ENCODE peak calls at places on chromosomes 13 and 19, in seven cellular contexts. T is fibroblast of the conjunctiva, Z is aorta, M is AG08395, Y is islet precursor cell, X is M059J, Q is HFFc6. O is an unnamed sample.

GRCh38 chr13:112645327-112645914 is 44.4 kb upstream of the ATP11A start:
- DNase-seq in X (no peak), Q (no peak), T (no peak), M (no peak), Y (peak; percentile 41), Z (no peak), O (no peak)

GRCh38 chr19:16268676-16269319 is 55.8 kb upstream of the KLF2 start:
- DNase-seq in Y (no peak), M (no peak), T (no peak), Q (no peak), Z (no peak), X (no peak), O (no peak)

GRCh38 chr13:76730220-76730619 is 156.0 kb downstream of the KCTD12 start:
- DNase-seq in Y (no peak), T (no peak), Z (no peak), X (no peak), Q (no peak), M (no peak), O (no peak)

GRCh38 chr13:99165753-99166587 is 34.7 kb upstream of the UBAC2 start:
- DNase-seq in X (no peak), Q (no peak), T (no peak), Z (no peak), M (no peak), Y (no peak), O (no peak)

GRCh38 chr13:81929988-81930387 is 1589.1 kb upstream of the SPRY2 start:
- DNase-seq in Q (peak; percentile 19), M (no peak), X (peak; percentile 1), Y (no peak), T (peak; percentile 24), Z (no peak), O (peak; percentile 62)

GRCh38 chr19:10271543-10272086 is 695 bp downstream of the ICAM1 start:
- DNase-seq in Z (no peak), Y (no peak), M (no peak), Q (no peak), X (peak; percentile 47), T (no peak), O (peak; percentile 38)

GRCh38 chr19:17429661-17430101 is 9.8 kb downstream of the MVB12A start:
- DNase-seq in Z (no peak), Q (no peak), X (no peak), Y (no peak), M (no peak), T (no peak), O (no peak)

GRCh38 chr13:110957181-110957884 is 42.5 kb upstream of the ANKRD10 start:
- DNase-seq in M (no peak), Z (no peak), X (peak; percentile 15), T (no peak), Y (peak; percentile 70), Q (peak; percentile 29), O (no peak)

GRCh38 chr13:79398915-79399314 is 7.1 kb downstream of the RBM26 start:
- DNase-seq in T (no peak), Q (peak; percentile 28), M (peak; percentile 10), Y (no peak), Z (no peak), X (peak; percentile 24), O (no peak)

GRCh38 chr19:41355802-41356201 is 2.1 kb upstream of the TGFB1 start:
- DNase-seq in Q (no peak), T (no peak), M (no peak), Y (no peak), X (no peak), Z (no peak), O (no peak)

GRCh38 chr13:49098771-49099512 is 121.2 kb upstream of the MLNR start:
- DNase-seq in T (no peak), Q (peak; percentile 12), Z (no peak), X (peak; percentile 63), Y (no peak), M (no peak), O (peak; percentile 1)

GRCh38 chr13:38303816-38304215 is 45.8 kb upstream of the UFM1 start:
- DNase-seq in Y (no peak), X (no peak), T (no peak), Z (no peak), M (no peak), Q (no peak), O (no peak)

GRCh38 chr13:109610517-109610916 is 175.9 kb downstream of the IRS2 start:
- DNase-seq in X (peak; percentile 20), Y (peak; percentile 61), T (no peak), Q (no peak), Z (peak; percentile 70), M (no peak), O (no peak)

GRCh38 chr13:75395901-75396300 is 86.1 kb downstream of the TBC1D4 start:
- DNase-seq in X (no peak), Z (no peak), Y (no peak), Q (no peak), T (no peak), M (no peak), O (no peak)

GRCh38 chr13:60396008-60396782 is 825 bp upstream of the TDRD3 start:
- DNase-seq in T (peak; percentile 83), Y (peak; percentile 94), X (peak; percentile 87), Z (peak; percentile 95), M (peak; percentile 97), Q (peak; percentile 84), O (peak; percentile 99)

GRCh38 chr19:35249848-35250711 is 1.3 kb downstream of the LSR start:
- DNase-seq in Q (no peak), Z (no peak), Y (peak; percentile 17), M (no peak), T (no peak), X (no peak), O (no peak)

GRCh38 chr19:50750010-50750409 is 20.3 kb upstream of the GPR32 start:
- DNase-seq in Y (no peak), M (no peak), T (no peak), X (no peak), Z (no peak), Q (no peak), O (no peak)

GRCh38 chr13:103022328-103022727 is 43.9 kb downstream of the SLC10A2 start:
- DNase-seq in M (no peak), Y (peak; percentile 63), Q (no peak), T (no peak), X (no peak), Z (no peak), O (no peak)

GRCh38 chr19:40380199-40381037 is 9.6 kb downstream of the HIPK4 start:
- DNase-seq in Z (no peak), T (no peak), Q (no peak), M (no peak), X (no peak), Y (no peak), O (no peak)

GRCh38 chr19:2361259-2362038 is 1.4 kb downstream of the TMPRSS9 start:
- DNase-seq in Y (no peak), Z (no peak), X (no peak), M (no peak), Q (no peak), T (no peak), O (peak; percentile 50)

GRCh38 chr19:36013280-36014028 is 559 bp downstream of the ALKBH6 start:
- DNase-seq in T (no peak), M (no peak), Q (no peak), X (no peak), Z (no peak), Y (no peak), O (no peak)

GRCh38 chr13:74883834-74884233 is 598.1 kb downstream of the TBC1D4 start:
- DNase-seq in M (no peak), Y (no peak), T (no peak), Z (no peak), Q (no peak), X (no peak), O (no peak)

GRCh38 chr19:5567971-5568407 is 236 bp upstream of the TINCR start:
- DNase-seq in M (no peak), Q (no peak), Z (no peak), T (no peak), X (no peak), Y (no peak), O (no peak)

GRCh38 chr19:42201489-42202289 is 15.8 kb downstream of the DEDD2 start:
- DNase-seq in Z (peak; percentile 80), M (no peak), Y (no peak), Q (no peak), T (no peak), X (no peak), O (no peak)

GRCh38 chr13:24671367-24672117 is 8.7 kb upstream of the ATP12A start:
- DNase-seq in Q (peak; percentile 93), Y (peak; percentile 92), T (peak; percentile 84), Z (peak; percentile 62), X (peak; percentile 76), M (peak; percentile 91), O (peak; percentile 25)

GRCh38 chr19:13297023-13297422 is 146.8 kb downstream of the IER2 start:
- DNase-seq in Z (no peak), Y (no peak), X (no peak), M (no peak), T (no peak), Q (no peak), O (peak; percentile 15)

GRCh38 chr19:53818756-53819155 is 5.4 kb downstream of the NLRP12 start:
- DNase-seq in Y (no peak), M (no peak), Z (no peak), X (no peak), T (no peak), Q (no peak), O (no peak)

GRCh38 chr19:9881720-9882119 is 46.6 kb downstream of the PIN1 start:
- DNase-seq in Y (no peak), Q (no peak), T (no peak), Z (no peak), X (peak; percentile 28), M (no peak), O (peak; percentile 88)

GRCh38 chr19:38290631-38291147 is 13.4 kb upstream of the C19orf33 start:
- DNase-seq in T (no peak), Z (no peak), X (peak; percentile 97), Q (peak; percentile 93), M (peak; percentile 94), Y (peak; percentile 48), O (no peak)

GRCh38 chr13:32259116-32259515 is 56.0 kb downstream of the ZAR1L start:
- DNase-seq in T (no peak), Q (no peak), Y (no peak), X (no peak), M (no peak), Z (no peak), O (no peak)